ENCODE peak calls at places on chromosome 5, in nine cellular contexts. One of them, this sample, is unnamed.

GRCh38 chr5:134507495-134507894 is 18.0 kb upstream of the JADE2 start:
- DNase-seq in breast epithelium: no peak
- DNase-seq in prostate gland: no peak
- DNase-seq in spleen: peak
- DNase-seq in stomach: no peak
- DNase-seq in H1: no peak
- DNase-seq in HCT116: no peak
- DNase-seq in GM12891: no peak
- DNase-seq in K562: no peak
- DNase-seq in this sample: no peak

GRCh38 chr5:88659529-88660325 is 223.3 kb downstream of the MEF2C start:
- DNase-seq in prostate gland: no peak
- DNase-seq in HCT116: no peak
- DNase-seq in breast epithelium: no peak
- DNase-seq in spleen: no peak
- DNase-seq in stomach: no peak
- DNase-seq in K562: no peak
- DNase-seq in H1: peak
- DNase-seq in GM12891: no peak
- DNase-seq in this sample: no peak

GRCh38 chr5:90866915-90867715 is 308.5 kb downstream of the ADGRV1 start:
- DNase-seq in K562: no peak
- DNase-seq in H1: no peak
- DNase-seq in spleen: no peak
- DNase-seq in breast epithelium: no peak
- DNase-seq in prostate gland: no peak
- DNase-seq in GM12891: no peak
- DNase-seq in stomach: no peak
- DNase-seq in HCT116: no peak
- DNase-seq in this sample: no peak

GRCh38 chr5:1930880-1931589 is 48.3 kb upstream of the IRX4 start:
- DNase-seq in K562: no peak
- DNase-seq in prostate gland: peak
- DNase-seq in stomach: no peak
- DNase-seq in H1: peak
- DNase-seq in breast epithelium: no peak
- DNase-seq in spleen: peak
- DNase-seq in GM12891: no peak
- DNase-seq in HCT116: no peak
- DNase-seq in this sample: no peak

GRCh38 chr5:92652735-92653134 is 928.3 kb downstream of the NR2F1-AS1 start:
- DNase-seq in prostate gland: no peak
- DNase-seq in spleen: no peak
- DNase-seq in stomach: no peak
- DNase-seq in breast epithelium: no peak
- DNase-seq in K562: no peak
- DNase-seq in H1: no peak
- DNase-seq in GM12891: no peak
- DNase-seq in HCT116: no peak
- DNase-seq in this sample: no peak

GRCh38 chr5:103327893-103328292 is 69.3 kb downstream of the MACIR start:
- DNase-seq in H1: no peak
- DNase-seq in HCT116: no peak
- DNase-seq in prostate gland: peak
- DNase-seq in stomach: no peak
- DNase-seq in spleen: no peak
- DNase-seq in breast epithelium: no peak
- DNase-seq in GM12891: no peak
- DNase-seq in K562: no peak
- DNase-seq in this sample: no peak

GRCh38 chr5:122458278-122458872 is 146.3 kb downstream of the SNCAIP start:
- DNase-seq in GM12891: peak
- DNase-seq in stomach: no peak
- DNase-seq in HCT116: peak
- DNase-seq in H1: no peak
- DNase-seq in prostate gland: no peak
- DNase-seq in breast epithelium: no peak
- DNase-seq in spleen: no peak
- DNase-seq in K562: peak
- DNase-seq in this sample: no peak

GRCh38 chr5:92237896-92238295 is 854.8 kb upstream of the ARRDC3 start:
- DNase-seq in GM12891: no peak
- DNase-seq in H1: no peak
- DNase-seq in stomach: no peak
- DNase-seq in HCT116: no peak
- DNase-seq in K562: no peak
- DNase-seq in prostate gland: no peak
- DNase-seq in breast epithelium: no peak
- DNase-seq in spleen: no peak
- DNase-seq in this sample: no peak

GRCh38 chr5:170681013-170681433 is 102.5 kb upstream of the GABRP start:
- DNase-seq in breast epithelium: no peak
- DNase-seq in stomach: no peak
- DNase-seq in H1: peak
- DNase-seq in K562: no peak
- DNase-seq in prostate gland: no peak
- DNase-seq in GM12891: peak
- DNase-seq in HCT116: no peak
- DNase-seq in spleen: no peak
- DNase-seq in this sample: no peak

GRCh38 chr5:131810510-131811249 is 13.9 kb upstream of the FNIP1 start:
- DNase-seq in GM12891: peak
- DNase-seq in K562: no peak
- DNase-seq in breast epithelium: no peak
- DNase-seq in spleen: no peak
- DNase-seq in HCT116: peak
- DNase-seq in H1: no peak
- DNase-seq in prostate gland: no peak
- DNase-seq in stomach: no peak
- DNase-seq in this sample: peak

GRCh38 chr5:65359981-65360380 is 121.7 kb downstream of the ADAMTS6 start:
- DNase-seq in GM12891: no peak
- DNase-seq in K562: no peak
- DNase-seq in spleen: no peak
- DNase-seq in prostate gland: no peak
- DNase-seq in H1: no peak
- DNase-seq in breast epithelium: no peak
- DNase-seq in HCT116: no peak
- DNase-seq in stomach: no peak
- DNase-seq in this sample: no peak

GRCh38 chr5:29697786-29698414 is 1495.6 kb upstream of the CDH6 start:
- DNase-seq in GM12891: no peak
- DNase-seq in prostate gland: no peak
- DNase-seq in H1: no peak
- DNase-seq in breast epithelium: no peak
- DNase-seq in K562: no peak
- DNase-seq in spleen: no peak
- DNase-seq in HCT116: no peak
- DNase-seq in stomach: no peak
- DNase-seq in this sample: no peak

GRCh38 chr5:6377582-6378127 is 692 bp downstream of the MED10 start:
- DNase-seq in stomach: no peak
- DNase-seq in H1: no peak
- DNase-seq in HCT116: no peak
- DNase-seq in GM12891: no peak
- DNase-seq in prostate gland: no peak
- DNase-seq in spleen: no peak
- DNase-seq in K562: no peak
- DNase-seq in breast epithelium: no peak
- DNase-seq in this sample: no peak

GRCh38 chr5:119269061-119269579 is 86.7 kb upstream of the TNFAIP8 start:
- DNase-seq in breast epithelium: peak
- DNase-seq in HCT116: peak
- DNase-seq in K562: peak
- DNase-seq in H1: no peak
- DNase-seq in spleen: peak
- DNase-seq in GM12891: no peak
- DNase-seq in stomach: peak
- DNase-seq in prostate gland: peak
- DNase-seq in this sample: no peak

GRCh38 chr5:4229866-4230265 is 634.2 kb downstream of the IRX1 start:
- DNase-seq in GM12891: no peak
- DNase-seq in H1: no peak
- DNase-seq in stomach: no peak
- DNase-seq in HCT116: no peak
- DNase-seq in K562: no peak
- DNase-seq in breast epithelium: no peak
- DNase-seq in prostate gland: no peak
- DNase-seq in spleen: no peak
- DNase-seq in this sample: no peak

GRCh38 chr5:83925952-83926351 is 205.3 kb upstream of the HAPLN1 start:
- DNase-seq in spleen: no peak
- DNase-seq in prostate gland: no peak
- DNase-seq in breast epithelium: no peak
- DNase-seq in K562: no peak
- DNase-seq in stomach: no peak
- DNase-seq in GM12891: no peak
- DNase-seq in H1: no peak
- DNase-seq in HCT116: no peak
- DNase-seq in this sample: no peak

GRCh38 chr5:138339086-138339456 is 1.0 kb downstream of the FAM53C start:
- DNase-seq in stomach: peak
- DNase-seq in breast epithelium: peak
- DNase-seq in H1: no peak
- DNase-seq in spleen: no peak
- DNase-seq in GM12891: no peak
- DNase-seq in prostate gland: peak
- DNase-seq in HCT116: no peak
- DNase-seq in K562: no peak
- DNase-seq in this sample: no peak

DNA sequence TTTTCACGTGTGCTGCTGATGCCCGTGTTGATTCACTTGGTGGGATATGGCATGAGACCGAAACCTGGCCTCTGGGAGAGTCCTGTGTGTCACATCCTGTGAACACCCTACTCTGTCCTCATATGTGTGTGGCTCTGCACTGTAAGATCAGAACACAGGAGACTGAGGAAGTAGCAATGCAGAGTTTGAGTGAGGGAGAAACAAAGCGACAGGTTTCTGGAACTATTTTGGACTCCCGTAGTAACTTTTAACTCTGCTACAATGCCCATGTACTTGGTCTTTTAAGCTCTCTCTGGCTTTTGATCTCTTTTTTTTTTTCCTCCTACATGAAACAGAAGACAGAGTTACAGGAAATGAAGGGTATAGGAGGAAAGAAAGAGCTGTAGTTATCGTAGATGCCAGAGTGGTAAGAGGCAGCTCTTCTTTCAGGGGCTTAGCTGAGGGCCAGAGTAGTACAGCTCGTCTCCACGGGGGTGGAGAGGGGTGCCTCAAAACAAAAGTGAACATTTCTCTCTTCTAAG is 26.6 kb downstream of the GRAMD2B start:
- DNase-seq in spleen: no peak
- DNase-seq in HCT116: no peak
- DNase-seq in breast epithelium: no peak
- DNase-seq in prostate gland: no peak
- DNase-seq in GM12891: no peak
- DNase-seq in K562: no peak
- DNase-seq in stomach: no peak
- DNase-seq in H1: no peak
- DNase-seq in this sample: no peak
- TF ChIP-seq POLR2A in spleen: peak
- TF ChIP-seq POLR2A in HCT116: no peak
- TF ChIP-seq POLR2A in breast epithelium: no peak
- TF ChIP-seq POLR2A in prostate gland: no peak
- TF ChIP-seq POLR2A in GM12891: peak
- TF ChIP-seq POLR2A in K562: no peak
- TF ChIP-seq POLR2A in stomach: no peak
- TF ChIP-seq POLR2A in H1: no peak
- TF ChIP-seq POLR2A in this sample: no peak

GRCh38 chr5:139982157-139982974 is 60.7 kb downstream of the NRG2 start:
- DNase-seq in K562: peak
- DNase-seq in stomach: peak
- DNase-seq in breast epithelium: peak
- DNase-seq in HCT116: no peak
- DNase-seq in prostate gland: no peak
- DNase-seq in H1: no peak
- DNase-seq in spleen: no peak
- DNase-seq in GM12891: no peak
- DNase-seq in this sample: no peak
- TF ChIP-seq POLR2AphosphoS5 in K562: no peak
- TF ChIP-seq POLR2AphosphoS5 in stomach: no peak
- TF ChIP-seq POLR2AphosphoS5 in breast epithelium: no peak
- TF ChIP-seq POLR2AphosphoS5 in HCT116: no peak
- TF ChIP-seq POLR2AphosphoS5 in prostate gland: no peak
- TF ChIP-seq POLR2AphosphoS5 in H1: no peak
- TF ChIP-seq POLR2AphosphoS5 in spleen: no peak
- TF ChIP-seq POLR2AphosphoS5 in GM12891: no peak
- TF ChIP-seq POLR2AphosphoS5 in this sample: no peak

DNA sequence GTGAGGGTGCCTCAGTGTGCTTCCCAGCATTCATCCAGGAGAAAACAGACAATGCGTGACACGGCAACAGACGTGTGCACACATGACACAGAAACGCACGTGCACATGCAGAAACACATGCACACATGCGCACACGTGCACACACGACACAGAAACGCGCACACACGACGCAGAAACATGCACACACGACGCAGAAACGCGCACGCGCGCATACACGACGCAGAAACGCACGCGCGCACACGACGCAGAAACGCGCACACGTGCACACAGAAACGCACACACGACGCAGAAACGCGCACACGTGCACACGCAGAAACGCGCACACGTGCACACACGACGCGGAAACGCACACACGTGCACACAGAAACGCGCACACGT is 16.5 kb downstream of the TPPP start:
- DNase-seq in HCT116: no peak
- DNase-seq in H1: no peak
- DNase-seq in GM12891: no peak
- DNase-seq in breast epithelium: no peak
- DNase-seq in stomach: no peak
- DNase-seq in spleen: peak
- DNase-seq in K562: no peak
- DNase-seq in prostate gland: no peak
- DNase-seq in this sample: no peak
- TF ChIP-seq POLR2A in HCT116: no peak
- TF ChIP-seq POLR2A in H1: no peak
- TF ChIP-seq POLR2A in GM12891: no peak
- TF ChIP-seq POLR2A in breast epithelium: no peak
- TF ChIP-seq POLR2A in stomach: no peak
- TF ChIP-seq POLR2A in spleen: no peak
- TF ChIP-seq POLR2A in K562: peak
- TF ChIP-seq POLR2A in prostate gland: no peak
- TF ChIP-seq POLR2A in this sample: no peak

DNA sequence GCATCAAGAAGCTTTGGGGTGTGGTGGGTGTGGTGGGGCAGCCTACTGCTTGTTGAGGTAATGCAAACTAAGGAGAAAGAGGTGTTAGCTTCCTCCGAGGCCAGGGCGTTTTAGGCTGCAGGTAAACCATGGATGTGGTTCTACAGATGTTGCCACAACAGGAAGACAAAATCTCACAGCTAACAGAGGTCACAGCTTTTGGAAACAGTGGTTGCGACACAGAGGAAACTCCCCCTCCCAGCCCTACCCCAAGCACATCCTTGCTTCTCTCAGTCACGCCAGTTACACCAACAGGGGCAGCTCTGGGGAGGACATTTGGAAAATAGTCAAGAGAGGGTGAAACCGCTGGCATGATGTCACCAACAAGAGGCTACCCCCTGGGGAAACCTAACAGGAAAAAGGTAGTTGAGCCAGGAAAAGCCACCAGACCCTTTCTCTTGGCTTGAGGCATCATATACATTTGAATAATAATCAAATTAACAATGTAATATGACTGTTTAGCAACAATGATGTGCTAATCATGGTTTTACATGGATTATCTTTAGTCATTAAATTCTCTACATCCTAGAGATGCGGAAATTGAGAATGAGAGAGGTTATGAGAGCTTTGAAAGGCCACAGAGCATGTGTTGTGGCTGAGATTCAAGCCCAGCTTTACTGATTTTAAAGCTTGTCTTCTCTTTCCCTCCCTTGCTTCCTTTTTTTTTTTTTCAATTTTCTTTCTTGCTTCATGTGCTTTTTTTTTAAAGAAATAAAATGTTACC is 82.2 kb upstream of the IL12B start:
- DNase-seq in HCT116: no peak
- DNase-seq in prostate gland: no peak
- DNase-seq in spleen: peak
- DNase-seq in K562: no peak
- DNase-seq in GM12891: no peak
- DNase-seq in breast epithelium: no peak
- DNase-seq in H1: no peak
- DNase-seq in stomach: peak
- DNase-seq in this sample: no peak
- TF ChIP-seq POLR2AphosphoS5 in HCT116: no peak
- TF ChIP-seq POLR2AphosphoS5 in prostate gland: no peak
- TF ChIP-seq POLR2AphosphoS5 in spleen: no peak
- TF ChIP-seq POLR2AphosphoS5 in K562: no peak
- TF ChIP-seq POLR2AphosphoS5 in GM12891: no peak
- TF ChIP-seq POLR2AphosphoS5 in breast epithelium: no peak
- TF ChIP-seq POLR2AphosphoS5 in H1: no peak
- TF ChIP-seq POLR2AphosphoS5 in stomach: no peak
- TF ChIP-seq POLR2AphosphoS5 in this sample: no peak